ENCODE peak calls at places on chromosomes 4 and X, in eight cellular contexts. F is T follicular helper cell, I is AG20443, L is SJSA1, R is GM23338, V is thoracic aorta, T is ELR, Z is ELF-1. U is an unnamed sample.

GRCh38 chrX:132292753-132293152 is 73.5 kb upstream of the RAP2C start:
- DNase-seq in F (no peak), I (peak), L (peak), R (peak), V (no peak), T (peak), Z (peak), U (peak)

GRCh38 chr4:149795256-149795655 is 20.4 kb downstream of the IQCM start:
- DNase-seq in F (no peak), I (no peak), L (no peak), R (no peak), V (no peak), T (no peak), Z (no peak), U (no peak)

GRCh38 chrX:35291013-35291412 is 348.4 kb downstream of the FAM47B start:
- DNase-seq in F (no peak), I (no peak), L (no peak), R (no peak), V (no peak), T (no peak), Z (no peak), U (no peak)

GRCh38 chrX:134670241-134670811 is 12.1 kb upstream of the PLAC1 start:
- DNase-seq in F (no peak), I (peak), L (peak), R (peak), V (no peak), T (peak), Z (peak), U (peak)

GRCh38 chr4:1385373-1386340 is 20.6 kb downstream of the NKX1-1 start:
- DNase-seq in F (no peak), I (no peak), L (no peak), R (no peak), V (no peak), T (no peak), Z (no peak), U (no peak)

GRCh38 chr4:82652062-82652461 is 90.3 kb upstream of the TMEM150C start:
- DNase-seq in F (no peak), I (peak), L (no peak), R (no peak), V (no peak), T (peak), Z (no peak), U (no peak)

GRCh38 chr4:177446571-177446970 is 4.3 kb upstream of the AGA start:
- DNase-seq in F (no peak), I (no peak), L (no peak), R (no peak), V (no peak), T (no peak), Z (no peak), U (no peak)

GRCh38 chrX:103845165-103845653 is 13.2 kb upstream of the RAB9B start:
- DNase-seq in F (peak), I (peak), L (peak), R (peak), V (no peak), T (peak), Z (peak), U (peak)

GRCh38 chrX:71095971-71096701 is 485 bp downstream of the FOXO4 start:
- DNase-seq in F (no peak), I (no peak), L (no peak), R (no peak), V (no peak), T (peak), Z (peak), U (peak)

GRCh38 chr4:36111180-36111579 is 133.1 kb downstream of the ARAP2 start:
- DNase-seq in F (no peak), I (no peak), L (no peak), R (no peak), V (no peak), T (peak), Z (no peak), U (no peak)

GRCh38 chrX:74133156-74133796 is 170.7 kb upstream of the ZCCHC13 start:
- DNase-seq in F (no peak), I (peak), L (peak), R (peak), V (no peak), T (peak), Z (peak), U (peak)

GRCh38 chr4:38313999-38314561 is 349.9 kb upstream of the KLF3 start:
- DNase-seq in F (no peak), I (peak), L (no peak), R (no peak), V (no peak), T (peak), Z (no peak), U (no peak)

GRCh38 chr4:76090241-76090691 is 15.8 kb downstream of the ART3 start:
- DNase-seq in F (no peak), I (peak), L (no peak), R (no peak), V (no peak), T (peak), Z (no peak), U (no peak)

GRCh38 chrX:151815461-151815860 is 80.9 kb downstream of the CNGA2 start:
- DNase-seq in F (no peak), I (peak), L (no peak), R (no peak), V (no peak), T (no peak), Z (no peak), U (no peak)

GRCh38 chr4:24433515-24434192 is 150.7 kb downstream of the DHX15 start:
- DNase-seq in F (no peak), I (no peak), L (no peak), R (no peak), V (no peak), T (no peak), Z (no peak), U (no peak)

GRCh38 chr4:24973471-24974251 is 57.1 kb downstream of the LGI2 start:
- DNase-seq in F (no peak), I (peak), L (no peak), R (no peak), V (no peak), T (peak), Z (peak), U (no peak)

GRCh38 chr4:15955670-15956069 is 7.3 kb downstream of the FGFBP2 start:
- DNase-seq in F (no peak), I (no peak), L (no peak), R (no peak), V (no peak), T (peak), Z (no peak), U (no peak)

GRCh38 chr4:110793381-110793801 is 170.5 kb upstream of the PITX2 start:
- DNase-seq in F (no peak), I (no peak), L (peak), R (no peak), V (no peak), T (peak), Z (no peak), U (no peak)